ENCODE peak calls at places on chromosomes 6 and 20, in eight cellular contexts. One of them, this sample, is unnamed.

GRCh38 chr20:46985671-46986070 is 91.0 kb downstream of the EYA2 start:
- DNase-seq in tibial nerve: no peak
- DNase-seq in lower leg skin: peak
- DNase-seq in astrocyte of the spinal cord: no peak
- DNase-seq in A549: no peak
- DNase-seq in A673: no peak
- DNase-seq in brain microvascular endothelial cell: no peak
- DNase-seq in cardiac fibroblast: no peak
- DNase-seq in this sample: no peak

GRCh38 chr6:127459231-127459641 is at the start of gene KIAA0408:
- DNase-seq in tibial nerve: peak
- DNase-seq in A673: peak
- DNase-seq in astrocyte of the spinal cord: peak
- DNase-seq in cardiac fibroblast: peak
- DNase-seq in brain microvascular endothelial cell: peak
- DNase-seq in A549: no peak
- DNase-seq in lower leg skin: no peak
- DNase-seq in this sample: no peak

GRCh38 chr6:134523903-134524302 is 206.0 kb upstream of the SGK1 start:
- DNase-seq in tibial nerve: no peak
- DNase-seq in lower leg skin: no peak
- DNase-seq in cardiac fibroblast: no peak
- DNase-seq in A549: no peak
- DNase-seq in astrocyte of the spinal cord: no peak
- DNase-seq in A673: no peak
- DNase-seq in brain microvascular endothelial cell: no peak
- DNase-seq in this sample: no peak

GRCh38 chr20:16243470-16243869 is 329.8 kb downstream of the KIF16B start:
- DNase-seq in lower leg skin: no peak
- DNase-seq in A549: no peak
- DNase-seq in astrocyte of the spinal cord: no peak
- DNase-seq in brain microvascular endothelial cell: no peak
- DNase-seq in A673: no peak
- DNase-seq in tibial nerve: no peak
- DNase-seq in cardiac fibroblast: no peak
- DNase-seq in this sample: no peak

GRCh38 chr20:44406572-44407100 is 51.1 kb downstream of the HNF4A start:
- DNase-seq in cardiac fibroblast: no peak
- DNase-seq in brain microvascular endothelial cell: no peak
- DNase-seq in tibial nerve: no peak
- DNase-seq in lower leg skin: no peak
- DNase-seq in A673: no peak
- DNase-seq in astrocyte of the spinal cord: no peak
- DNase-seq in A549: no peak
- DNase-seq in this sample: no peak

GRCh38 chr6:24788031-24788665 is 10.6 kb downstream of the ARMH2 start:
- DNase-seq in brain microvascular endothelial cell: peak
- DNase-seq in tibial nerve: no peak
- DNase-seq in A673: no peak
- DNase-seq in lower leg skin: no peak
- DNase-seq in A549: no peak
- DNase-seq in astrocyte of the spinal cord: no peak
- DNase-seq in cardiac fibroblast: no peak
- DNase-seq in this sample: no peak

GRCh38 chr6:138109042-138109997 is 2.1 kb upstream of the PERP start:
- DNase-seq in cardiac fibroblast: peak
- DNase-seq in tibial nerve: peak
- DNase-seq in lower leg skin: peak
- DNase-seq in A549: peak
- DNase-seq in brain microvascular endothelial cell: peak
- DNase-seq in astrocyte of the spinal cord: peak
- DNase-seq in A673: peak
- DNase-seq in this sample: no peak

GRCh38 chr6:11631008-11631407 is 93.5 kb downstream of the TMEM170B start:
- DNase-seq in tibial nerve: no peak
- DNase-seq in brain microvascular endothelial cell: no peak
- DNase-seq in A549: no peak
- DNase-seq in astrocyte of the spinal cord: no peak
- DNase-seq in cardiac fibroblast: no peak
- DNase-seq in lower leg skin: peak
- DNase-seq in A673: no peak
- DNase-seq in this sample: no peak

GRCh38 chr20:4876301-4876700 is 125.0 kb downstream of the SLC23A2 start:
- DNase-seq in A673: no peak
- DNase-seq in astrocyte of the spinal cord: no peak
- DNase-seq in cardiac fibroblast: no peak
- DNase-seq in A549: no peak
- DNase-seq in tibial nerve: no peak
- DNase-seq in brain microvascular endothelial cell: no peak
- DNase-seq in lower leg skin: no peak
- DNase-seq in this sample: no peak

GRCh38 chr6:35177586-35177985 is 36.2 kb upstream of the SCUBE3 start:
- DNase-seq in A673: no peak
- DNase-seq in tibial nerve: no peak
- DNase-seq in astrocyte of the spinal cord: no peak
- DNase-seq in A549: no peak
- DNase-seq in lower leg skin: peak
- DNase-seq in brain microvascular endothelial cell: no peak
- DNase-seq in cardiac fibroblast: no peak
- DNase-seq in this sample: no peak

GRCh38 chr6:2414885-2415523 is 169.6 kb upstream of the GMDS start:
- DNase-seq in cardiac fibroblast: no peak
- DNase-seq in tibial nerve: no peak
- DNase-seq in A549: no peak
- DNase-seq in A673: no peak
- DNase-seq in lower leg skin: no peak
- DNase-seq in brain microvascular endothelial cell: no peak
- DNase-seq in astrocyte of the spinal cord: no peak
- DNase-seq in this sample: no peak

GRCh38 chr20:47389867-47390347 is 33.4 kb upstream of the ZMYND8 start:
- DNase-seq in astrocyte of the spinal cord: peak
- DNase-seq in A549: peak
- DNase-seq in tibial nerve: no peak
- DNase-seq in lower leg skin: no peak
- DNase-seq in cardiac fibroblast: peak
- DNase-seq in brain microvascular endothelial cell: peak
- DNase-seq in A673: peak
- DNase-seq in this sample: no peak

GRCh38 chr6:105453968-105454367 is 51.1 kb upstream of the PREP start:
- DNase-seq in A673: no peak
- DNase-seq in tibial nerve: no peak
- DNase-seq in lower leg skin: no peak
- DNase-seq in A549: no peak
- DNase-seq in astrocyte of the spinal cord: no peak
- DNase-seq in cardiac fibroblast: no peak
- DNase-seq in brain microvascular endothelial cell: no peak
- DNase-seq in this sample: no peak

GRCh38 chr20:48718914-48719578 is 108.8 kb downstream of the PREX1 start:
- DNase-seq in A673: no peak
- DNase-seq in tibial nerve: no peak
- DNase-seq in astrocyte of the spinal cord: no peak
- DNase-seq in A549: no peak
- DNase-seq in brain microvascular endothelial cell: no peak
- DNase-seq in cardiac fibroblast: no peak
- DNase-seq in lower leg skin: no peak
- DNase-seq in this sample: no peak

GRCh38 chr6:45442716-45443115 is 65.0 kb upstream of the SUPT3H start:
- DNase-seq in A549: no peak
- DNase-seq in brain microvascular endothelial cell: no peak
- DNase-seq in astrocyte of the spinal cord: no peak
- DNase-seq in A673: no peak
- DNase-seq in tibial nerve: no peak
- DNase-seq in cardiac fibroblast: no peak
- DNase-seq in lower leg skin: no peak
- DNase-seq in this sample: no peak

GRCh38 chr20:19568128-19568527 is 189.9 kb upstream of the RIN2 start:
- DNase-seq in A673: no peak
- DNase-seq in lower leg skin: no peak
- DNase-seq in tibial nerve: no peak
- DNase-seq in brain microvascular endothelial cell: no peak
- DNase-seq in cardiac fibroblast: no peak
- DNase-seq in astrocyte of the spinal cord: no peak
- DNase-seq in A549: no peak
- DNase-seq in this sample: no peak

GRCh38 chr6:16256781-16257180 is 18.4 kb downstream of the GMPR start:
- DNase-seq in A549: no peak
- DNase-seq in A673: no peak
- DNase-seq in lower leg skin: no peak
- DNase-seq in cardiac fibroblast: no peak
- DNase-seq in brain microvascular endothelial cell: no peak
- DNase-seq in astrocyte of the spinal cord: no peak
- DNase-seq in tibial nerve: no peak
- DNase-seq in this sample: no peak

GRCh38 chr6:133051264-133051663 is 189.9 kb upstream of the EYA4 start:
- DNase-seq in astrocyte of the spinal cord: no peak
- DNase-seq in lower leg skin: no peak
- DNase-seq in A549: no peak
- DNase-seq in A673: no peak
- DNase-seq in cardiac fibroblast: no peak
- DNase-seq in tibial nerve: no peak
- DNase-seq in brain microvascular endothelial cell: no peak
- DNase-seq in this sample: no peak

GRCh38 chr20:37543828-37544227 is 16.2 kb upstream of the BLCAP start:
- DNase-seq in A673: peak
- DNase-seq in astrocyte of the spinal cord: no peak
- DNase-seq in lower leg skin: no peak
- DNase-seq in cardiac fibroblast: peak
- DNase-seq in brain microvascular endothelial cell: peak
- DNase-seq in A549: peak
- DNase-seq in tibial nerve: no peak
- DNase-seq in this sample: no peak

GRCh38 chr6:26552640-26553189 is 14.5 kb downstream of the HMGN4 start:
- DNase-seq in astrocyte of the spinal cord: no peak
- DNase-seq in brain microvascular endothelial cell: no peak
- DNase-seq in cardiac fibroblast: no peak
- DNase-seq in A549: no peak
- DNase-seq in A673: no peak
- DNase-seq in tibial nerve: no peak
- DNase-seq in lower leg skin: no peak
- DNase-seq in this sample: no peak

GRCh38 chr6:127031511-127031910 is 87.0 kb upstream of the RSPO3 start:
- DNase-seq in lower leg skin: no peak
- DNase-seq in astrocyte of the spinal cord: no peak
- DNase-seq in tibial nerve: no peak
- DNase-seq in brain microvascular endothelial cell: no peak
- DNase-seq in A673: no peak
- DNase-seq in cardiac fibroblast: no peak
- DNase-seq in A549: no peak
- DNase-seq in this sample: no peak

GRCh38 chr6:28383235-28384142 is 16.1 kb downstream of the ZSCAN12 start:
- DNase-seq in A549: peak
- DNase-seq in astrocyte of the spinal cord: peak
- DNase-seq in tibial nerve: peak
- DNase-seq in cardiac fibroblast: peak
- DNase-seq in A673: peak
- DNase-seq in brain microvascular endothelial cell: peak
- DNase-seq in lower leg skin: peak
- DNase-seq in this sample: no peak

GRCh38 chr20:58213112-58213511 is 15.3 kb downstream of the ANKRD60 start:
- DNase-seq in A673: no peak
- DNase-seq in A549: peak
- DNase-seq in lower leg skin: no peak
- DNase-seq in brain microvascular endothelial cell: no peak
- DNase-seq in cardiac fibroblast: no peak
- DNase-seq in astrocyte of the spinal cord: no peak
- DNase-seq in tibial nerve: no peak
- DNase-seq in this sample: no peak
- TF ChIP-seq CTCF in A673: peak
- TF ChIP-seq CTCF in A549: peak
- TF ChIP-seq CTCF in lower leg skin: no peak
- TF ChIP-seq CTCF in brain microvascular endothelial cell: peak
- TF ChIP-seq CTCF in cardiac fibroblast: no peak
- TF ChIP-seq CTCF in astrocyte of the spinal cord: peak
- TF ChIP-seq CTCF in tibial nerve: peak
- TF ChIP-seq CTCF in this sample: no peak

GRCh38 chr6:39801456-39802251 is 9.5 kb downstream of the DAAM2 start:
- DNase-seq in lower leg skin: no peak
- DNase-seq in tibial nerve: peak
- DNase-seq in A549: no peak
- DNase-seq in astrocyte of the spinal cord: peak
- DNase-seq in A673: peak
- DNase-seq in cardiac fibroblast: no peak
- DNase-seq in brain microvascular endothelial cell: no peak
- DNase-seq in this sample: no peak
- H3K4me3 ChIP-seq in lower leg skin: no peak
- H3K4me3 ChIP-seq in tibial nerve: no peak
- H3K4me3 ChIP-seq in A549: no peak
- H3K4me3 ChIP-seq in astrocyte of the spinal cord: no peak
- H3K4me3 ChIP-seq in A673: no peak
- H3K4me3 ChIP-seq in cardiac fibroblast: no peak
- H3K4me3 ChIP-seq in brain microvascular endothelial cell: no peak
- H3K4me3 ChIP-seq in this sample: no peak

DNA sequence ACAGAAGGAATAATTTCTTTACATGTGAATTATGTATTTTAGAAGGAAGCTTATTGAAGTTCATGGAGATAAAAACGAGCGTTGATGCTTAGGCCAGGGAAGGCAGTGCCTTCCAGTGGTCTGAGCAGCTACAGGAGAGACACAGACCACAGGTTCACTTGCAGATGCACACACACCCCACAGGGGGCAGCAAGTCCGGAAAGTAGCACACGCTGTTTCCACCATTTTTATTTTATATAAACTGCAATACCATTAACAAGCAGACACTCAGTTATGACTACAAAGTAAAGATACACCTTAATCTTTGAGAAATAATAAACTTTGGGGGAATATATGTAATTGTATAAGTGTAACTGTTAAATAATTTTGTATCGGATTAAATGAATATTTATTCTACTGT is 13.5 kb upstream of the DACT2 start:
- DNase-seq in lower leg skin: no peak
- DNase-seq in cardiac fibroblast: no peak
- DNase-seq in tibial nerve: no peak
- DNase-seq in A549: peak
- DNase-seq in A673: peak
- DNase-seq in astrocyte of the spinal cord: no peak
- DNase-seq in brain microvascular endothelial cell: no peak
- DNase-seq in this sample: no peak
- TF ChIP-seq CTCF in lower leg skin: no peak
- TF ChIP-seq CTCF in cardiac fibroblast: peak
- TF ChIP-seq CTCF in tibial nerve: no peak
- TF ChIP-seq CTCF in A549: no peak
- TF ChIP-seq CTCF in A673: peak
- TF ChIP-seq CTCF in astrocyte of the spinal cord: peak
- TF ChIP-seq CTCF in brain microvascular endothelial cell: peak
- TF ChIP-seq CTCF in this sample: peak

DNA sequence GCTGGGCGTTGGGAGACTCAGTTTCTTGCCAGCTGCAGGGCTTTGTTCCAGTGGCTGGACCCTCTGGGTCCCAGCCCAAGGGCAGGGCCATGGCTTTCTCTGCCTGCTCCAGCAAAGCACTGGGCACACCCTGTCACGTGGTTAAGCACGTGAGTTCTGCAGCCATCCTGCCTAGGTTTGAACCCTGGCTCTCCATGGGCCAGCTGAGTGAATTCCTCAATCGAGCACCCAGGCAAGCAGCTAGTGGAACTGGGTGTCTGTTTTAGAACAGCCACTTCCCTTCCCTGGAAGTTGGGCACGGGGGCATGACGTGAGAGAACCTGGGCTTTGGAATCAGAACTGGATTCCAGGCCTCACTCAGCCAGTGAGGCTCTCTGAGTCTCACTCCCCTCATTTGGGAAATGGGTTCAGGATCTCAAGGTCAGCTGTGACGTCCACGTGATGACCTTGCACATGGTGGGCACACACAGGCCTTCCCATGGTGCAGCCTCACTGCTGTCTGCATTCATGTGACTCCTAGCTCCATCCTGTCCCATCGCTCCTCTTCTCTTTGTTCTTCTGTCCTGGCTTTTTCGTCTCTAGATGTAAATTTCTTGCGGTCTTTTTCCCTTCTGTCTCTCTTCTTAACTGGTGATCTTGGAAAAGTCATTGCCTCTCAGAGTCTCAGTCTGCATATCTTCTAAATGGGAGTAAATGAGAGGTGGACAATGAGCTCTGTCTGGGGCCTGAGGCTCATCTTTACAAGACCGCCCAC is 45.9 kb downstream of the NOL4L start:
- DNase-seq in A549: no peak
- DNase-seq in cardiac fibroblast: no peak
- DNase-seq in astrocyte of the spinal cord: no peak
- DNase-seq in A673: no peak
- DNase-seq in brain microvascular endothelial cell: no peak
- DNase-seq in tibial nerve: no peak
- DNase-seq in lower leg skin: no peak
- DNase-seq in this sample: no peak
- H3K4me3 ChIP-seq in A549: no peak
- H3K4me3 ChIP-seq in cardiac fibroblast: no peak
- H3K4me3 ChIP-seq in astrocyte of the spinal cord: no peak
- H3K4me3 ChIP-seq in A673: no peak
- H3K4me3 ChIP-seq in brain microvascular endothelial cell: no peak
- H3K4me3 ChIP-seq in tibial nerve: no peak
- H3K4me3 ChIP-seq in lower leg skin: no peak
- H3K4me3 ChIP-seq in this sample: no peak

This sample was measured in epithelial cell of proximal tubule.